ENCODE peak calls at places on chromosomes 7 and 10, in four cellular contexts. F is IMR-90, X is tibial nerve, Y is A549. J is an unnamed sample.

GRCh38 chr7:8217200-8218068 is 44.5 kb downstream of the ICA1 start:
- DNase-seq in F (peak), X (peak), Y (peak), J (no peak)

GRCh38 chr10:14562615-14563214 is 212.0 kb downstream of the FAM107B start:
- DNase-seq in F (no peak), X (no peak), Y (no peak), J (no peak)

GRCh38 chr7:123727071-123727837 is 21.5 kb downstream of the WASL start:
- DNase-seq in F (peak), X (no peak), Y (no peak), J (no peak)

GRCh38 chr10:110500515-110500905 is 2.8 kb downstream of the DUSP5 start:
- DNase-seq in F (peak), X (no peak), Y (no peak), J (no peak)

GRCh38 chr10:8513155-8514147 is 459.0 kb downstream of the GATA3 start:
- DNase-seq in F (no peak), X (no peak), Y (no peak), J (no peak)

GRCh38 chr10:129035052-129035805 is 431.8 kb upstream of the MGMT start:
- DNase-seq in F (no peak), X (no peak), Y (no peak), J (no peak)

GRCh38 chr10:110644598-110645462 is 694 bp downstream of the RBM20 start:
- DNase-seq in F (no peak), X (no peak), Y (no peak), J (no peak)

GRCh38 chr7:124773339-124773738 is 7.7 kb upstream of the GPR37 start:
- DNase-seq in F (no peak), X (no peak), Y (no peak), J (no peak)

GRCh38 chr7:825386-825785 is 6.9 kb upstream of the SUN1 start:
- DNase-seq in F (peak), X (no peak), Y (no peak), J (no peak)

GRCh38 chr7:85156661-85157213 is 30.1 kb downstream of the SEMA3D start:
- DNase-seq in F (no peak), X (no peak), Y (no peak), J (no peak)

GRCh38 chr10:123061865-123062264 is 53.1 kb downstream of the ACADSB start:
- DNase-seq in F (no peak), X (no peak), Y (no peak), J (no peak)

GRCh38 chr7:82167568-82168314 is 275.8 kb downstream of the CACNA2D1 start:
- DNase-seq in F (no peak), X (no peak), Y (no peak), J (no peak)

GRCh38 chr10:12807982-12808613 is 193.4 kb downstream of the CCDC3 start:
- DNase-seq in F (no peak), X (no peak), Y (no peak), J (no peak)

GRCh38 chr7:115851291-115851690 is 179.3 kb downstream of the TFEC start:
- DNase-seq in F (peak), X (no peak), Y (no peak), J (no peak)

GRCh38 chr10:4663162-4663992 is 162.6 kb upstream of the AKR1E2 start:
- DNase-seq in F (peak), X (peak), Y (peak), J (peak)

GRCh38 chr10:66586073-66586472 is 339.8 kb upstream of the LRRTM3 start:
- DNase-seq in F (peak), X (no peak), Y (no peak), J (no peak)

GRCh38 chr10:46073564-46073963 is 27.5 kb upstream of the MSMB start:
- DNase-seq in F (no peak), X (no peak), Y (no peak), J (no peak)

GRCh38 chr7:64946772-64947171 is 43.7 kb downstream of the ZNF273 start:
- DNase-seq in F (peak), X (no peak), Y (no peak), J (no peak)

GRCh38 chr10:14186245-14186644 is 144.5 kb downstream of the FRMD4A start:
- DNase-seq in F (peak), X (no peak), Y (no peak), J (no peak)

GRCh38 chr7:143063741-143064140 is 11.6 kb downstream of the OR6V1 start:
- DNase-seq in F (no peak), X (no peak), Y (no peak), J (no peak)

GRCh38 chr10:32511599-32511998 is 65.7 kb downstream of the CCDC7 start:
- DNase-seq in F (no peak), X (no peak), Y (no peak), J (no peak)

GRCh38 chr10:89861584-89862287 is 160.3 kb downstream of the KIF20B start:
- DNase-seq in F (peak), X (no peak), Y (no peak), J (no peak)

DNA sequence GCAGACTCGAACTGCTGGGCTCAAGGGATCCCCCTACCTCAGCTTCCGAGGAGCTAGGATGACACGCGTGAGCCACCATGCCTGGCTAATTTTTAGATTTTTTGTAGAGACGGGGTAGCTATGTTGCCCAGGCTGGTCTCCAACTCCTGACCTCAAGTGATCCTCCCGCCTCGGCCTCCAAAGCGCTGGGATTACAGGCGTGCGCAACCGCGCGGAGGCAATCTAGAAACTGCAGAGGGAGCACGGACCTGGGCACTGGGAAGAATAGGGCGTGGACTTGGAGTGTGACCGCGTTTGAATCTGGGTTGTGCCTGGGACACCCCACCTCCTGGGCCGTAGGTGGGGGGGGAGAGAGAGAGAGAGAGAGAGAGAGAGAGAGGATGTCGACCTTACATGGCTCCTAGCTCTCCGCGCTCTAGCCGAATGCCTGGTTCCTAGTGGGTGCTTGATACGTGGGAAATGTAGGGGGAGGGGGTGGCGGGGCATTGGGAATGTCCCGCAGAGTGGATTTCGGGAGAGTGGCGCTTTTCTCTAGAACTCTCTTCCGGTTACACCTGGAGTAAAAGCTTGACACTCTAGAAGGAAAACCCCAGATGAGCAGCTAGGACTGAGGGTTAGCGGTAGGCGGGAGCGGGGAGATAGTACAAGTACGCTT is 1.2 kb upstream of the MAP3K8 start:
- DNase-seq in F (no peak), X (peak), Y (peak), J (peak)
- TF ChIP-seq POLR2A in F (no peak), X (no peak), Y (no peak), J (no peak)

GRCh38 chr7:153286763-153287162 is 527.2 kb downstream of the ACTR3B start:
- DNase-seq in F (no peak), X (no peak), Y (no peak), J (no peak)
- TF ChIP-seq CTCF in F (no peak), X (no peak), Y (no peak), J (no peak)

DNA sequence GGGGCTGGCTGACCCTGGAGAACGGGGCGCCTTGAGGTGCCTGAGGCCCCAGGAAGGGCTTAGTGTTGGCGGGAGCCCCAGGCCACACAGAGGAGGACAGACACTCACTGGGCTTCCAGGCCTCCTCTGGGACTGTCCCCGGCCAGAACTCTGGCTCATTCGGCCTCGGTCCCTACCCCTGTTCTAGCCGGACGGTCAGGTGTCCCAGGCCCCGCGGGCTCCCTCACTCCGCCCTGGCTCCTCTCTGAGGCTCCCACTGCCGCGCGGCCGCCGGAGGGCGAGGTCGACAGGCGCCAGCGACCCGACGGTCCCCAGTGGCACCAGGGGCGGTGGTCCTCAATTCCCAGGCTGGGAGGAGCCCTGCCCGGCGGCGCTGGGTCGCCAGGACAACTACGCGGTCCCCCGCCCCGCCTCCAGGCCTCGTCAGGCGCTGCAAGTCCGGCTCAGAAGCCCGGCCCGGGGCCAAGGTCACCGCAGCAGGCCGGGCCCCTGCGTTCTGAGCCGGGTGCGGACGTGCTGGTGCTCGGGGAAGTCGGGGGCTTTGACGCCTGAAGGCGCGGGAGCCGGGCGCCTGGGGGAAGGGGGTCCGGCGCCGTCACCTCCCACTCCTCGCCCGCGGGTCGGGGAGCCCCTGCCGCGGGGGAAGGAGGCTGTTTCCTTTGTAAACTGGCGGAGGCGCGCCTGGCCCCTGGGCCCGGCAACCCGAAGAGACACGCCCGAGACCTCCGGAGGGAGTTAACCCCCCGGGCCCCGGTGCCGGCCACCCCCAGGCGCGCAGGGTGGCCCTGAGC is 1.1 kb upstream of the PWWP2B start:
- DNase-seq in F (no peak), X (peak), Y (no peak), J (peak)
- TF ChIP-seq POLR2A in F (no peak), X (peak), Y (no peak), J (peak)

GRCh38 chr7:66905689-66906088 is 15.3 kb upstream of the TMEM248 start:
- DNase-seq in F (no peak), X (no peak), Y (no peak), J (no peak)
- TF ChIP-seq CTCF in F (peak), X (no peak), Y (no peak), J (no peak)

GRCh38 chr7:100867040-100867795 is at the start of gene TRIP6:
- DNase-seq in F (peak), X (peak), Y (peak), J (peak)
- TF ChIP-seq POLR2A in F (peak), X (peak), Y (no peak), J (peak)

GRCh38 chr7:120553497-120553896 is 280.5 kb downstream of the KCND2 start:
- DNase-seq in F (no peak), X (no peak), Y (no peak), J (no peak)

GRCh38 chr7:120550494-120551048 is 277.6 kb downstream of the KCND2 start:
- DNase-seq in F (no peak), X (no peak), Y (no peak), J (no peak)

DNA sequence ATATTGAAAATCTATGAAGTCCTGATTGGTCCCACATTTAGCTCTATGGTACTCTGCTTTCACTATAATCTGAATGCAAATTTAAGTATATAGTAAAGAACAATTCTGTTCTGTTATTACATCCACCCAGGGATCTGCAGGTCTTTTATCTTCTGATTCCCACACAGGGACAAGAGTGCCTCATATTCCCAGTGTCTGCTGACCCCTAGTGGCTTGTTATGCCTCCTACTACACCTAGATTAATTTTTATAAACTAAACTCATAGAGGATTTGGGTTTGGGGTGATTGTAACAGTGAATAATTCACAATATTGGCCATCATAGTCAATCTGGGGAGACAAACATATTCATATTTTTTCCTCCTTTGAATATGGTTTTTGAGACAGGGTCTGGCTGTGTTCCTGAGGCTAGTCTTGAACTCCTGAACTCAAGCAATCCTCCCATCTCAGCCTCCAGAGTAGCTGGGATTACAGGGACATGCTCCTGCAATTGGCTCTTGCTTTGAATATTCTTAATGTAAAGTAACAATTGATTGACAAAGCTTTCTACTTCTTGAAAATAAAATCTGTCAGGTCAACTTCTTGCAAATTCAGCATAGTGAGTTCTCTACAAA is 282.1 kb downstream of the KCND2 start:
- DNase-seq in F (peak), X (peak), Y (peak), J (no peak)
- TF ChIP-seq CTCF in F (peak), X (peak), Y (peak), J (peak)

GRCh38 chr10:117886766-117887165 is 160.0 kb downstream of the RAB11FIP2 start:
- DNase-seq in F (no peak), X (no peak), Y (no peak), J (no peak)

GRCh38 chr10:117894339-117894738 is 152.4 kb downstream of the RAB11FIP2 start:
- DNase-seq in F (no peak), X (no peak), Y (no peak), J (no peak)

GRCh38 chr10:117896517-117896916 is 150.2 kb downstream of the RAB11FIP2 start:
- DNase-seq in F (no peak), X (no peak), Y (no peak), J (no peak)

DNA sequence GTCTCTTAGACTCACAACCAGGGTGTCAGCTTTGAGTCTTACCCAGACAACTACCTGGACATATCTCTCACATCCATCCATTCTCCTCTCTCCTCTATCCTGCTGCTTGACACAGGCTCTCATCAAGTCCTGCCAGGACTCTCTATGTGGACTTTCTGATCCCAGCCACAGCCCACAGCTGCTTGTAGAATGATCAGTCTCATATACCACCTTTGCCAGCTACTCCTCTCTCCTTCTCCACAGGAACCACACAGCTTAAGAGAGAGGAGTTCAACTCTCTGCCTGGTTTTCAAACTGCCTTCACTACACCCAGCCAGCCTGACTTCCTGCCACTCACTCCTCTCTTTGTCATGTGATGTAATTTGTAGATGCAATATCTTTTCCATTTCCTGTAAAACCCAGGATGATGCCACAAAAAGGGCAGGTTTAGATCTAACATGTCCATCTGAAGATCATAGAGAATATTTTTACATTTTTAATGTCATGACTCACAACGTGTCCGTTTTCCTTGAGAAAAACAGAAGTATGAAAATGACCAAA is 154.0 kb downstream of the RAB11FIP2 start:
- DNase-seq in F (no peak), X (no peak), Y (no peak), J (no peak)
- TF ChIP-seq POLR2A in F (no peak), X (no peak), Y (no peak), J (no peak)

GRCh38 chr10:101893510-101894120 is 50.0 kb upstream of the KCNIP2 start:
- DNase-seq in F (no peak), X (no peak), Y (no peak), J (no peak)

GRCh38 chr10:101895781-101896180 is 52.2 kb upstream of the KCNIP2 start:
- DNase-seq in F (no peak), X (no peak), Y (no peak), J (no peak)

GRCh38 chr10:101894266-101894665 is 50.7 kb upstream of the KCNIP2 start:
- DNase-seq in F (no peak), X (no peak), Y (no peak), J (no peak)

GRCh38 chr10:101894742-101895141 is 51.1 kb upstream of the KCNIP2 start:
- DNase-seq in F (peak), X (no peak), Y (no peak), J (no peak)

GRCh38 chr10:101892782-101893391 is 49.3 kb upstream of the KCNIP2 start:
- DNase-seq in F (peak), X (no peak), Y (peak), J (no peak)
- TF ChIP-seq CTCF in F (no peak), X (no peak), Y (no peak), J (no peak)

J was measured in ovary.